ENCODE peak calls at places on chromosome 21, in five cellular contexts. N is tibial nerve; Z is CD8-positive, alpha-beta T cell; L is OCI-LY7; H is GM23338. G is an unnamed sample. For H3K4me1, the result is how much of the 10 kb centered on the place peaks cover.

GRCh38 chr21:16419188-16419874 is 689.5 kb downstream of the USP25 start:
- DNase-seq in Z (no peak), N (peak), H (peak), L (no peak), G (peak)

GRCh38 chr21:43703068-43703880 is 15.7 kb upstream of the PDXK start:
- DNase-seq in N (no peak), L (no peak), Z (peak), H (peak), G (peak)

GRCh38 chr21:15414057-15414456 is 315.7 kb upstream of the USP25 start:
- DNase-seq in Z (no peak), H (no peak), N (no peak), L (no peak), G (no peak)

GRCh38 chr21:15557925-15558324 is 171.9 kb upstream of the USP25 start:
- DNase-seq in H (no peak), N (no peak), Z (no peak), L (peak), G (no peak)

GRCh38 chr21:40556442-40556968 is 290.5 kb downstream of the DSCAM start:
- DNase-seq in N (no peak), L (no peak), H (no peak), Z (no peak), G (no peak)

GRCh38 chr21:28704746-28705145 is 287.9 kb downstream of the LTN1 start:
- DNase-seq in L (no peak), H (no peak), N (no peak), Z (no peak), G (no peak)

GRCh38 chr21:15616864-15617574 is 112.8 kb upstream of the USP25 start:
- DNase-seq in H (no peak), Z (no peak), L (no peak), N (no peak), G (no peak)

GRCh38 chr21:35249636-35250035 is 200.5 kb upstream of the RUNX1 start:
- DNase-seq in N (no peak), H (no peak), Z (no peak), L (no peak), G (no peak)

GRCh38 chr21:43815107-43815742 is 25.8 kb downstream of the RRP1 start:
- DNase-seq in L (no peak), Z (no peak), N (no peak), H (peak), G (peak)

GRCh38 chr21:26977741-26978140 is 10.9 kb upstream of the ADAMTS5 start:
- DNase-seq in L (no peak), N (no peak), H (no peak), Z (no peak), G (no peak)

GRCh38 chr21:35818597-35818996 is 241.7 kb downstream of the SETD4 start:
- DNase-seq in H (no peak), Z (no peak), L (no peak), N (no peak), G (no peak)

GRCh38 chr21:44085491-44086321 is 21.5 kb upstream of the PWP2 start:
- DNase-seq in Z (no peak), H (no peak), L (no peak), N (no peak), G (no peak)

GRCh38 chr21:34579411-34579810 is 35.5 kb downstream of the RCAN1 start:
- DNase-seq in H (no peak), N (no peak), Z (no peak), L (no peak), G (no peak)

GRCh38 chr21:42847051-42847707 is 32.2 kb downstream of the WDR4 start:
- DNase-seq in L (no peak), N (no peak), Z (no peak), H (no peak), G (peak)

GRCh38 chr21:44432841-44433790 is 22.2 kb upstream of the LRRC3 start:
- DNase-seq in L (no peak), Z (peak), N (no peak), H (no peak), G (peak)

GRCh38 chr21:21818898-21819297 is 820.7 kb downstream of the NCAM2 start:
- DNase-seq in L (no peak), N (no peak), H (no peak), Z (no peak), G (no peak)

GRCh38 chr21:34022557-34023335 is 50.6 kb upstream of the MRPS6 start:
- DNase-seq in L (peak), N (no peak), Z (no peak), H (no peak), G (no peak)

DNA sequence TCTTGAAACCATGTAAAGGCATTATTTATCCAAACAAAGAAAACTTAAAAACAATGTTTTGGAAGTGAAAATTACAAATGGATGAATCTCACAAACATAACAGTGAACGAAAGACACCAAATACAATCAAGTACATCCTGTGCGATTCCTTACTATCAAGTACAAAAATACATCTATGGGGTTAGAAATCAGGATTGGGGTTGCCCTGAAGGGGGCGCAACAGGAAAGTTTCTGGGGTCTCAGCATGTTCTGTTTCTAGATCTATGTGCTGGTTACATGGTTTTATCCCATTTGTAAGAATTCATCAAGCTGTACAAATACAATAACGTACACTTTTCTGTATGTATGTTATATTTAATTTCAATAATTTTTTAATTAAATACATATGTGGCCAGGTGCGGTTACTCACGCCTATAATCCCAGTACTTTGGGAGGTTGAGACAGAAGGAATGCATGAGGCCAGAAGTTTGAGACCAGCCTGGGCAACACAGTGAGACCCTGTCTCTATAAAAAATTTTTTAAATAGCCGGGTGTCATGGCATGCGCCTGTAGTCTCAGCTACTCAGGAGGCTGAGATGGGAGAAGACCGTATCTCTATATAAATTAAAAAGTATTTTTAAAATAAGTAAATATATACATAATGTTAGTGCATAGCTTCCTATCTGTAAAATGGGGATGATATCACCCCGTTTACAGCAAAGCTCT is 121.5 kb upstream of the SOD1 start:
- DNase-seq in N (no peak), H (peak), L (no peak), Z (no peak), G (no peak)
- TF ChIP-seq CTCF in N (no peak), H (peak), L (peak), Z (no peak), G (no peak)

GRCh38 chr21:41739011-41739410 is 27.8 kb downstream of the RIPK4 start:
- DNase-seq in N (no peak), H (no peak), L (no peak), Z (no peak), G (peak)
- H3K4me1 ChIP-seq in N (under half), H (under half), L (under half), Z (under half), G (under half)

DNA sequence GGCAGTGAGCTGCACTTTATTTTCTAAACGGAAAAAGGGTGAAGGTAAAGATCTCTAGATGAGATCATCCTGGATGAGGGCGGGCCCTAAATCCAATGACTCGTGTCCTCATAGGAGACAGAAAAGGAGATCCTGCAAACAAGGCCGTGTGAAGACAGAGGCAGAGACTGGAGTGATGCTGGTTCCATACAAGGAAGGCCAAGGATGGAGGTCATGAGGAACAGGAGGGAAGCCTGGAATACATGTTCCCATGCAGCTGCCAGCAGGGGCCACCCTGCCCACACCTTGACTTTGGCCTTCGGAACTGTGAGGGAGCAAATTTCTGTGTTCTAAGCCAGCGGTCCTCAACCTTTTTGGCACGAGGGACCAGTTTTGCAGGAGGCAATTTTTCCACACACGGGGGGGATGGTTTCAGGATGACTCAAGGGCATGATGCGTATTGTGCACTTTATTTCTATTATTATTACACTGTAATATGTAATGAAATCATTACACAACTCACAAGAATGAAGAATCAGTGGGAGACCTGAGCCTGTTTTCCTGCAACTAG is 94.3 kb downstream of the PSMG1 start:
- DNase-seq in Z (no peak), H (no peak), N (no peak), L (no peak), G (no peak)
- TF ChIP-seq CTCF in Z (no peak), H (peak), N (no peak), L (no peak), G (no peak)

DNA sequence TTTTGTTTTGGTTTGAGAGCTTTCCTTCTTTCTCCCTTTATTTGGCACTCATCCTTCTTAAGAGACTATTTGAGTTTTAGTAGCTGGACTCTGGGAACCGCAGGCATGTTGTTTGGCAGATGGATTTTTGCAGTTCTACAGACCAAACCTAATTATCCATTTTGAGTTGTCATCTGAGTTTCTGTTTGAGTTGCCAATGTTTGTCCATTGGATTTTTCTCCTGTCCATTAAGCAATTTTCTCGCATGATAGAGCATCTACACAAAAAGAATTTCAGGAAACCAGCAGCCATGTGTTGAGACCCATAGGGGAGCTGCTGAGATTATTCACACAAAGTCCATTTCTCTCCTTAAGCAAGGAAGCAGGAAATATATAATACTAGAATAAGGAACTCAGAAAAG is 17.2 kb upstream of the CXADR start:
- DNase-seq in H (no peak), N (no peak), L (no peak), Z (no peak), G (no peak)
- H3K4me1 ChIP-seq in H (under half), N (under half), L (under half), Z (under half), G (under half)

DNA sequence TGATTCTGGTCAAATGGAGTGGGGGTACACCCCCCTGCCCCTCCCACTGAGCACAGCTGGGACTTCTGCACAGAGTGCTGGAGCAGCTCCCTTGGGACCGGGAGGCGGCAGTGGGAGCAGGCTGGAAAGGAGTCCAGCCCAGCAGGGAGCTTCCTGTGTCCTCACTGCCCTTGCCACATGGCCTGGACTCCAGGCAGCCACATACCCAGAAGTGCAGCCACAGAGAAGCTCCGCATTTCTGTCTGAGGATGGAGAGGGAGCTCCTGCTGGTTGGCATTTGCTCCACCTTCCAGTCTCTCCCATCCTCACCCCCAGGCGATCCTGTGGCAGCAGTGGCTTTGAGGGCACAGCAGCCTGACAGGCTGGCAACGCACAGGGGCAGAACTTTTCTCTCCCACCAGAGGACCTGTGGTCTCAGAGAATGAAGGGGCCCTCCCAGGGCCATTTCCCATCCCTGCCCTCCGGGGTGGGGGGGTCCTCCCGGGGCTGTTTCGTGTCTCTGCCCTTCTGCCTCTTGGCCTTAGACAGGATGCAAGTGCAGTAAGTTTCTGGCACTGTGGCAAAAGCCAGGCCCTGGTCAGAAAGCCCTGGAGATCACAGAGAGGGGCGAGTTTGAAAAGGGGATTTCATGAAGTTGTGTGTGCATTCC is 103.6 kb upstream of the COL6A1 start:
- DNase-seq in L (no peak), Z (no peak), H (no peak), N (no peak), G (peak)
- TF ChIP-seq CTCF in L (no peak), Z (no peak), H (no peak), N (no peak), G (no peak)

G was measured in psoas muscle.